ENCODE peak calls at places on chromosomes 16 and 17, in nine cellular contexts. S is GM10248, D is mucosa of gallbladder, H is lower leg skin, W is non-pigmented ciliary epithelial cell, A is A549, Q is SHP77 treated with DMSO at 0.1 percent for 48 hours, X is body of pancreas, U is amniotic stem cell. F is an unnamed sample.

GRCh38 chr16:74626741-74627416 is 20.0 kb upstream of the GLG1 start:
- DNase-seq in W (no peak), A (no peak), H (no peak), D (no peak), U (no peak), X (no peak), S (peak), Q (no peak), F (no peak)

GRCh38 chr16:55642611-55643010 is 13.2 kb upstream of the SLC6A2 start:
- DNase-seq in A (no peak), Q (no peak), D (no peak), S (no peak), X (no peak), H (no peak), U (no peak), W (no peak), F (no peak)

GRCh38 chr17:75242461-75243042 is 18.9 kb downstream of the GGA3 start:
- DNase-seq in Q (no peak), X (no peak), U (no peak), W (no peak), A (no peak), H (no peak), S (peak), D (no peak), F (no peak)

GRCh38 chr17:1488826-1489275 is 3.6 kb downstream of the MYO1C start:
- DNase-seq in W (no peak), S (no peak), D (no peak), Q (no peak), U (no peak), A (no peak), H (no peak), X (no peak), F (no peak)

GRCh38 chr17:72976971-72977767 is 115.3 kb downstream of the SLC39A11 start:
- DNase-seq in H (no peak), Q (peak), D (peak), S (no peak), U (peak), A (peak), W (peak), X (peak), F (peak)

GRCh38 chr17:15913826-15914225 is 31.1 kb upstream of the ADORA2B start:
- DNase-seq in W (no peak), D (no peak), H (peak), Q (no peak), S (no peak), X (no peak), U (no peak), A (no peak), F (no peak)

GRCh38 chr17:81867952-81868673 is 3.0 kb downstream of the ARHGDIA start:
- DNase-seq in A (peak), W (no peak), H (no peak), S (no peak), U (no peak), X (no peak), Q (no peak), D (no peak), F (no peak)

GRCh38 chr17:82172461-82173160 is 40.0 kb downstream of the CCDC57 start:
- DNase-seq in U (no peak), A (no peak), X (no peak), H (no peak), D (no peak), Q (no peak), W (no peak), S (no peak), F (no peak)

GRCh38 chr17:64058547-64059115 is 38.2 kb upstream of the ICAM2 start:
- DNase-seq in D (no peak), A (no peak), H (no peak), U (no peak), W (no peak), S (no peak), Q (no peak), X (peak), F (no peak)

GRCh38 chr17:55584055-55584685 is 72.9 kb upstream of the SMIM36 start:
- DNase-seq in X (no peak), U (no peak), Q (no peak), H (no peak), A (peak), S (no peak), D (no peak), W (no peak), F (no peak)

GRCh38 chr16:85612191-85612800 is 826 bp upstream of the GSE1 start:
- DNase-seq in D (peak), U (peak), W (no peak), A (peak), H (peak), S (peak), X (peak), Q (peak), F (peak)

GRCh38 chr16:88365244-88365865 is 17.4 kb upstream of the ZNF469 start:
- DNase-seq in D (no peak), H (no peak), S (no peak), U (no peak), X (no peak), A (no peak), Q (no peak), W (no peak), F (no peak)

GRCh38 chr16:87344931-87345631 is 27.9 kb upstream of the C16orf95 start:
- DNase-seq in D (no peak), U (no peak), A (no peak), X (no peak), H (no peak), S (no peak), Q (peak), W (no peak), F (no peak)

F was measured in hepatocyte.